ENCODE peak calls at places on chromosomes 5 and 9, in nine cellular contexts. U, O, B, C, I, Z, W, P and A are unnamed samples.

GRCh38 chr9:133113163-133113927 is 7.7 kb downstream of the RALGDS start:
- DNase-seq in U (peak), O (no peak), B (no peak), C (peak), I (no peak), Z (peak), W (peak), P (no peak), A (no peak)

GRCh38 chr5:66406761-66407289 is 189.4 kb upstream of the MAST4 start:
- DNase-seq in U (no peak), O (no peak), B (no peak), C (no peak), I (no peak), Z (no peak), W (no peak), P (no peak), A (no peak)

GRCh38 chr9:8718121-8718725 is 918.6 kb upstream of the DMAC1 start:
- DNase-seq in U (peak), O (no peak), B (no peak), C (peak), I (no peak), Z (no peak), W (no peak), P (no peak), A (no peak)

GRCh38 chr5:157748740-157749461 is 5.4 kb downstream of the LSM11 start:
- DNase-seq in U (peak), O (no peak), B (no peak), C (peak), I (peak), Z (peak), W (no peak), P (peak), A (no peak)

GRCh38 chr5:97297063-97297715 is 114.1 kb upstream of the RIOK2 start:
- DNase-seq in U (peak), O (peak), B (peak), C (peak), I (peak), Z (no peak), W (peak), P (peak), A (no peak)

GRCh38 chr9:73742412-73742811 is 590.7 kb downstream of the ANXA1 start:
- DNase-seq in U (no peak), O (no peak), B (no peak), C (no peak), I (no peak), Z (no peak), W (no peak), P (no peak), A (no peak)

GRCh38 chr5:50814541-50814940 is 148.1 kb downstream of the PARP8 start:
- DNase-seq in U (no peak), O (no peak), B (no peak), C (no peak), I (no peak), Z (no peak), W (no peak), P (no peak), A (no peak)

GRCh38 chr5:39755452-39755851 is 330.7 kb upstream of the DAB2 start:
- DNase-seq in U (peak), O (no peak), B (no peak), C (peak), I (no peak), Z (no peak), W (no peak), P (no peak), A (no peak)

GRCh38 chr9:90822866-90823265 is 21.2 kb downstream of the SYK start:
- DNase-seq in U (no peak), O (no peak), B (no peak), C (no peak), I (no peak), Z (no peak), W (no peak), P (no peak), A (peak)

GRCh38 chr5:169606279-169606678 is 22.7 kb downstream of the SPDL1 start:
- DNase-seq in U (no peak), O (no peak), B (no peak), C (no peak), I (no peak), Z (no peak), W (no peak), P (no peak), A (no peak)

GRCh38 chr5:9149988-9150387 is 395.9 kb downstream of the SEMA5A start:
- DNase-seq in U (peak), O (no peak), B (no peak), C (peak), I (peak), Z (no peak), W (no peak), P (peak), A (peak)

GRCh38 chr9:4614627-4615026 is 47.5 kb upstream of the PLPP6 start:
- DNase-seq in U (no peak), O (no peak), B (no peak), C (no peak), I (no peak), Z (no peak), W (no peak), P (no peak), A (no peak)

GRCh38 chr9:85522459-85523092 is 219.2 kb downstream of the AGTPBP1 start:
- DNase-seq in U (peak), O (no peak), B (no peak), C (peak), I (peak), Z (peak), W (peak), P (peak), A (no peak)

GRCh38 chr5:6365142-6365976 is 13.0 kb downstream of the MED10 start:
- DNase-seq in U (peak), O (no peak), B (no peak), C (peak), I (no peak), Z (no peak), W (no peak), P (no peak), A (no peak)

GRCh38 chr9:33159760-33160127 is 7.4 kb downstream of the B4GALT1 start:
- DNase-seq in U (peak), O (no peak), B (no peak), C (peak), I (peak), Z (peak), W (peak), P (peak), A (peak)

GRCh38 chr5:144017631-144018030 is 152.8 kb downstream of the YIPF5 start:
- DNase-seq in U (peak), O (no peak), B (no peak), C (no peak), I (no peak), Z (no peak), W (no peak), P (no peak), A (no peak)

GRCh38 chr5:143030349-143030748 is 260.2 kb downstream of the ARHGAP26 start:
- DNase-seq in U (no peak), O (no peak), B (no peak), C (no peak), I (no peak), Z (no peak), W (no peak), P (no peak), A (no peak)

GRCh38 chr5:107594253-107595045 is 76.3 kb downstream of the EFNA5 start:
- DNase-seq in U (no peak), O (no peak), B (no peak), C (no peak), I (peak), Z (no peak), W (no peak), P (peak), A (no peak)

GRCh38 chr5:5886812-5887486 is 464.5 kb downstream of the ICE1 start:
- DNase-seq in U (no peak), O (peak), B (no peak), C (no peak), I (no peak), Z (no peak), W (no peak), P (no peak), A (peak)

GRCh38 chr9:86022687-86023266 is 76.6 kb downstream of the GOLM1 start:
- DNase-seq in U (no peak), O (no peak), B (no peak), C (peak), I (no peak), Z (no peak), W (no peak), P (no peak), A (no peak)

GRCh38 chr5:155260798-155261197 is 247.2 kb downstream of the KIF4B start:
- DNase-seq in U (no peak), O (no peak), B (peak), C (no peak), I (no peak), Z (no peak), W (peak), P (peak), A (no peak)

GRCh38 chr5:17799521-17799920 is 165.3 kb downstream of the TAF11L14 start:
- DNase-seq in U (no peak), O (no peak), B (no peak), C (no peak), I (no peak), Z (no peak), W (no peak), P (no peak), A (no peak)

GRCh38 chr9:93117924-93118862 is 15.9 kb downstream of the NINJ1 start:
- DNase-seq in U (no peak), O (no peak), B (no peak), C (no peak), I (no peak), Z (peak), W (no peak), P (no peak), A (no peak)

GRCh38 chr9:136615631-136616306 is 46.9 kb upstream of the EGFL7 start:
- DNase-seq in U (peak), O (no peak), B (no peak), C (no peak), I (no peak), Z (no peak), W (no peak), P (no peak), A (no peak)

GRCh38 chr9:20570756-20571155 is 51.5 kb downstream of the MLLT3 start:
- DNase-seq in U (peak), O (no peak), B (no peak), C (peak), I (peak), Z (no peak), W (no peak), P (peak), A (peak)